ENCODE peak calls at places on chromosome 10, in ten cellular contexts. G is GM13976, V is fibroblast of the aortic adventitia, F is CD14-positive monocyte, Y is AG09309, W is lower lobe of right lung, Z is astrocyte of the cerebellum, P is HFF-Myc, L is lung, X is epithelial cell of esophagus. Q is an unnamed sample.
A peak's percentile ranks its signal among the peaks of the same experiment; 100 is the strongest.

GRCh38 chr10:109592391-109592790 is 330.9 kb downstream of the XPNPEP1 start:
- DNase-seq in G (no peak), V (no peak), F (no peak), Y (no peak), W (no peak), Z (no peak), P (no peak), L (no peak), X (no peak), Q (peak; percentile 60)

GRCh38 chr10:129605986-129606518 is 139.0 kb downstream of the MGMT start:
- DNase-seq in G (peak; percentile 45), V (no peak), F (no peak), Y (no peak), W (no peak), Z (no peak), P (no peak), L (no peak), X (no peak), Q (no peak)

GRCh38 chr10:93261961-93262610 is 188.4 kb downstream of the CYP26A1 start:
- DNase-seq in G (no peak), V (peak; percentile 52), F (no peak), Y (peak; percentile 25), W (no peak), Z (no peak), P (no peak), L (no peak), X (peak; percentile 83), Q (no peak)

GRCh38 chr10:3056280-3057037 is 10.9 kb upstream of the PFKP start:
- DNase-seq in G (no peak), V (peak; percentile 26), F (no peak), Y (no peak), W (no peak), Z (no peak), P (no peak), L (no peak), X (no peak), Q (no peak)

GRCh38 chr10:26805567-26806245 is 55.1 kb downstream of the ABI1 start:
- DNase-seq in G (no peak), V (peak; percentile 22), F (no peak), Y (no peak), W (no peak), Z (no peak), P (no peak), L (no peak), X (peak; percentile 56), Q (peak; percentile 3)

GRCh38 chr10:44051584-44052385 is 333.1 kb downstream of the CXCL12 start:
- DNase-seq in G (no peak), V (peak; percentile 66), F (no peak), Y (no peak), W (no peak), Z (peak; percentile 83), P (no peak), L (no peak), X (peak; percentile 13), Q (peak; percentile 72)

GRCh38 chr10:93152136-93152535 is 78.4 kb downstream of the CYP26A1 start:
- DNase-seq in G (no peak), V (peak; percentile 82), F (no peak), Y (peak; percentile 71), W (no peak), Z (peak; percentile 37), P (peak; percentile 83), L (no peak), X (peak; percentile 21), Q (peak; percentile 43)

GRCh38 chr10:80173441-80173840 is 31.9 kb downstream of the ANXA11 start:
- DNase-seq in G (no peak), V (no peak), F (no peak), Y (no peak), W (no peak), Z (no peak), P (no peak), L (no peak), X (no peak), Q (no peak)

GRCh38 chr10:31770307-31770902 is 158.2 kb downstream of the ARHGAP12 start:
- DNase-seq in G (peak; percentile 76), V (no peak), F (no peak), Y (no peak), W (peak; percentile 60), Z (no peak), P (no peak), L (no peak), X (no peak), Q (peak; percentile 24)

GRCh38 chr10:84342584-84342983 is 14.2 kb downstream of the CCSER2 start:
- DNase-seq in G (no peak), V (no peak), F (no peak), Y (no peak), W (no peak), Z (no peak), P (no peak), L (no peak), X (no peak), Q (no peak)

GRCh38 chr10:114388275-114388674 is 16.0 kb downstream of the AFAP1L2 start:
- DNase-seq in G (peak; percentile 73), V (no peak), F (no peak), Y (no peak), W (no peak), Z (no peak), P (no peak), L (no peak), X (peak; percentile 62), Q (no peak)

GRCh38 chr10:114392112-114392835 is 12.0 kb downstream of the AFAP1L2 start:
- DNase-seq in G (no peak), V (no peak), F (no peak), Y (no peak), W (no peak), Z (peak; percentile 40), P (no peak), L (no peak), X (no peak), Q (no peak)

GRCh38 chr10:114391599-114391998 is 12.7 kb downstream of the AFAP1L2 start:
- DNase-seq in G (no peak), V (no peak), F (no peak), Y (no peak), W (no peak), Z (no peak), P (no peak), L (no peak), X (no peak), Q (no peak)

GRCh38 chr10:114387784-114388183 is 16.5 kb downstream of the AFAP1L2 start:
- DNase-seq in G (no peak), V (no peak), F (no peak), Y (no peak), W (no peak), Z (no peak), P (no peak), L (no peak), X (no peak), Q (no peak)

GRCh38 chr10:114389429-114389828 is 14.9 kb downstream of the AFAP1L2 start:
- DNase-seq in G (no peak), V (no peak), F (no peak), Y (no peak), W (no peak), Z (peak; percentile 65), P (no peak), L (no peak), X (peak; percentile 45), Q (peak; percentile 79)
- TF ChIP-seq CTCF in G (no peak), V (no peak), F (no peak), Y (no peak), W (no peak), Z (no peak), P (no peak), L (no peak), X (no peak), Q (no peak)

DNA sequence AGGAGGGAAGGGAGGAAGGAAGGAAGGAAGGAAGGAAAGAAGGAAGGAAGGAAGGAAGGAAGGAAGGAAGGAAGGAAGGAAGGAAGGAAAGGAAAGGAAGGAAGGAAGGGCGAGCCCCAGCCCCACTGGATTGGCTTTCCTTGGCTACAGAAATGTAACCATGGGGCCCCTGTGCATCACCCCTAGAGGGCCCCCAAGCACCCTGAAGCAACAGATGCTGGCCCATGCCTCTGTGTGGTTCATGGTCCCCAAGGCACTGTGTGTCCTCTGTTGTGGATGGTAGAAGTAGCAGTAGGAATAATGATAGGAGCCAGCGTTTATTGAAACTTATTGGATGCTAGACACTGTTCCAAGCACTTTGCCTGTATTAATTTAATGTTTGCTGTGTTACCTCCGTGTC is 116.6 kb upstream of the MACROH2A2 start:
- DNase-seq in G (peak; percentile 63), V (no peak), F (no peak), Y (no peak), W (no peak), Z (no peak), P (no peak), L (no peak), X (no peak), Q (no peak)
- TF ChIP-seq CTCF in G (peak; percentile 16), V (peak; percentile 18), F (peak; percentile 25), Y (peak; percentile 45), W (no peak), Z (no peak), P (peak; percentile 25), L (no peak), X (peak; percentile 30), Q (no peak)

DNA sequence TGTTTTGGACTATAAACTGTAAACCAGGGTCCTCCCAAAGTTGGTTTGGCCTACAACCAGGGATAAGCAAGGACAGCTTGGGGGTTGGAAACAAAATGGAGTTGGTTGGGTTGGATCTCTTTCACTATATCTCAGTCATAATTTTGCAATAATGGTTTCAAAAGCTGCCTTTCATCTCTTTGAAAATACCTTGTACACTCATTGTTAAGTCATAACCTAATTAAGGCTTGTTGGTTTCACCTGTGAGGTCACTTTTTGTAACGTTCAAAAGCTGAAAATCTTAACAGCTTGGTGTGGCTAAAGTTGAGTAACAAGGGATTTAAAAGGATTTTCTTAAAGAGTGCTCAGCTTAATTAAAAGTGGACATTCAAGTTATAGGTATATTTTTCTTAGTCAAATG is 476.1 kb downstream of the IPMK start:
- DNase-seq in G (no peak), V (no peak), F (no peak), Y (no peak), W (no peak), Z (no peak), P (no peak), L (no peak), X (peak; percentile 93), Q (peak; percentile 35)
- TF ChIP-seq CTCF in G (no peak), V (no peak), F (no peak), Y (no peak), W (no peak), Z (no peak), P (no peak), L (no peak), X (no peak), Q (no peak)

GRCh38 chr10:14541379-14541778 is 210.7 kb upstream of the FRMD4A start:
- DNase-seq in G (no peak), V (no peak), F (no peak), Y (no peak), W (no peak), Z (no peak), P (no peak), L (no peak), X (no peak), Q (no peak)

GRCh38 chr10:14543904-14544210 is 213.1 kb upstream of the FRMD4A start:
- DNase-seq in G (no peak), V (no peak), F (no peak), Y (no peak), W (no peak), Z (no peak), P (no peak), L (no peak), X (no peak), Q (no peak)

GRCh38 chr10:14540611-14541010 is 209.9 kb upstream of the FRMD4A start:
- DNase-seq in G (no peak), V (no peak), F (no peak), Y (no peak), W (no peak), Z (no peak), P (no peak), L (no peak), X (no peak), Q (no peak)

GRCh38 chr10:14545827-14546226 is 215.1 kb upstream of the FRMD4A start:
- DNase-seq in G (no peak), V (peak; percentile 63), F (no peak), Y (no peak), W (no peak), Z (peak; percentile 50), P (no peak), L (no peak), X (peak; percentile 62), Q (no peak)

GRCh38 chr10:14543048-14543903 is 212.6 kb upstream of the FRMD4A start:
- DNase-seq in G (no peak), V (peak; percentile 82), F (no peak), Y (no peak), W (peak; percentile 73), Z (no peak), P (no peak), L (no peak), X (no peak), Q (no peak)
- TF ChIP-seq CTCF in G (no peak), V (peak; percentile 61), F (peak; percentile 14), Y (peak; percentile 14), W (peak; percentile 50), Z (peak; percentile 20), P (no peak), L (peak; percentile 42), X (no peak), Q (no peak)

Q was measured in MCF 10A.